ENCODE peak calls at places on chromosomes 1 and 21, in eight cellular contexts. One of them, this sample, is unnamed.

GRCh38 chr1:207804746-207805468 is 53.1 kb downstream of the CD46 start:
- DNase-seq in BE2C: no peak
- DNase-seq in HFFc6: no peak
- DNase-seq in nephron progenitor cell: no peak
- DNase-seq in type B pancreatic cell: no peak
- DNase-seq in GM10248: no peak
- DNase-seq in WTC11: no peak
- DNase-seq in CD4-positive, alpha-beta T cell: no peak
- DNase-seq in this sample: no peak

GRCh38 chr1:205983925-205984725 is 19.1 kb downstream of the RAB7B start:
- DNase-seq in BE2C: peak; percentile 61
- DNase-seq in HFFc6: peak; percentile 37
- DNase-seq in nephron progenitor cell: peak; percentile 60
- DNase-seq in type B pancreatic cell: no peak
- DNase-seq in GM10248: peak; percentile 71
- DNase-seq in WTC11: peak; percentile 77
- DNase-seq in CD4-positive, alpha-beta T cell: no peak
- DNase-seq in this sample: peak; percentile 72

GRCh38 chr1:40352126-40352525 is 21.4 kb upstream of the SMAP2 start:
- DNase-seq in BE2C: no peak
- DNase-seq in HFFc6: no peak
- DNase-seq in nephron progenitor cell: no peak
- DNase-seq in type B pancreatic cell: no peak
- DNase-seq in GM10248: peak; percentile 52
- DNase-seq in WTC11: no peak
- DNase-seq in CD4-positive, alpha-beta T cell: no peak
- DNase-seq in this sample: no peak

GRCh38 chr1:38191451-38191850 is 144.9 kb upstream of the POU3F1 start:
- DNase-seq in BE2C: no peak
- DNase-seq in HFFc6: no peak
- DNase-seq in nephron progenitor cell: no peak
- DNase-seq in type B pancreatic cell: no peak
- DNase-seq in GM10248: no peak
- DNase-seq in WTC11: no peak
- DNase-seq in CD4-positive, alpha-beta T cell: no peak
- DNase-seq in this sample: no peak

GRCh38 chr1:84122780-84123382 is 21.2 kb upstream of the PRKACB start:
- DNase-seq in BE2C: peak; percentile 53
- DNase-seq in HFFc6: peak; percentile 28
- DNase-seq in nephron progenitor cell: peak; percentile 28
- DNase-seq in type B pancreatic cell: no peak
- DNase-seq in GM10248: peak; percentile 15
- DNase-seq in WTC11: peak; percentile 25
- DNase-seq in CD4-positive, alpha-beta T cell: peak; percentile 29
- DNase-seq in this sample: peak; percentile 15

GRCh38 chr1:223761416-223761815 is 49.1 kb downstream of the CAPN2 start:
- DNase-seq in BE2C: no peak
- DNase-seq in HFFc6: no peak
- DNase-seq in nephron progenitor cell: no peak
- DNase-seq in type B pancreatic cell: no peak
- DNase-seq in GM10248: no peak
- DNase-seq in WTC11: no peak
- DNase-seq in CD4-positive, alpha-beta T cell: no peak
- DNase-seq in this sample: no peak

GRCh38 chr1:9867408-9868243 is 42.4 kb downstream of the CTNNBIP1 start:
- DNase-seq in BE2C: peak; percentile 70
- DNase-seq in HFFc6: peak; percentile 49
- DNase-seq in nephron progenitor cell: peak; percentile 89
- DNase-seq in type B pancreatic cell: peak; percentile 88
- DNase-seq in GM10248: peak; percentile 91
- DNase-seq in WTC11: peak; percentile 93
- DNase-seq in CD4-positive, alpha-beta T cell: peak; percentile 89
- DNase-seq in this sample: peak; percentile 92

GRCh38 chr1:87826639-87827345 is 498.1 kb downstream of the LMO4 start:
- DNase-seq in BE2C: peak; percentile 15
- DNase-seq in HFFc6: peak; percentile 38
- DNase-seq in nephron progenitor cell: no peak
- DNase-seq in type B pancreatic cell: no peak
- DNase-seq in GM10248: peak; percentile 38
- DNase-seq in WTC11: no peak
- DNase-seq in CD4-positive, alpha-beta T cell: no peak
- DNase-seq in this sample: peak; percentile 27

DNA sequence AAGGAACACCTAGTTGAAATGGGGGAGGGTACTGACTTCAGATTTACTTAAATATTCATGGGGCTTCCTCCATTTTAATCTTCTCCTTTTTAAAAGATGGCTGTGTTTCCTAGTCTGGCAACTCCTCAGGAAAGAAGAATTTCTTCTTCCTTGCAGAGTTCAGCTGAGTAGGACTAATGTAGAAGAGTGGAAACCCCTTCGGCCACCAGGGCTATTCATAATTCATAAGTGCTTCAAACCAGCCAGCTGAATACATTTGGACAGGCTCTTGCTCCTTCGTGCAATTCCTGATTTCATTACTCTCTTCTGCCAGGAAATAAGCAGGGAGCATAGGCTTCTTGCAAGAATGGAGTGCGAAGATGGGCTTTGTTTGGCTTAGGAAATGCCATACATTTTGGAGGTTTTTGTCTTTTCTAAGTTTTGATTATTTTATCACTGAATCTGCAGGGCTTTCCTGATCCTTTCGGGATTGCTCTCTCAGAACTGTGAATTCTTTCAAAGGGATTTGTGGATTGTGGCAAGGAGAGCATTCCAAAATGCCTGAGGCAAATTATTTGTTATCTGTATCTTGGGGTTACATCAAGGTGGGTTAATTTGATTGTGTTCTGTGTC is 179.5 kb upstream of the SGIP1 start:
- DNase-seq in BE2C: no peak
- DNase-seq in HFFc6: peak; percentile 45
- DNase-seq in nephron progenitor cell: no peak
- DNase-seq in type B pancreatic cell: no peak
- DNase-seq in GM10248: no peak
- DNase-seq in WTC11: no peak
- DNase-seq in CD4-positive, alpha-beta T cell: no peak
- DNase-seq in this sample: no peak
- TF ChIP-seq CTCF in BE2C: no peak
- TF ChIP-seq CTCF in HFFc6: peak; percentile 12
- TF ChIP-seq CTCF in nephron progenitor cell: no peak
- TF ChIP-seq CTCF in type B pancreatic cell: peak; percentile 42
- TF ChIP-seq CTCF in GM10248: no peak
- TF ChIP-seq CTCF in WTC11: no peak
- TF ChIP-seq CTCF in CD4-positive, alpha-beta T cell: no peak
- TF ChIP-seq CTCF in this sample: no peak

DNA sequence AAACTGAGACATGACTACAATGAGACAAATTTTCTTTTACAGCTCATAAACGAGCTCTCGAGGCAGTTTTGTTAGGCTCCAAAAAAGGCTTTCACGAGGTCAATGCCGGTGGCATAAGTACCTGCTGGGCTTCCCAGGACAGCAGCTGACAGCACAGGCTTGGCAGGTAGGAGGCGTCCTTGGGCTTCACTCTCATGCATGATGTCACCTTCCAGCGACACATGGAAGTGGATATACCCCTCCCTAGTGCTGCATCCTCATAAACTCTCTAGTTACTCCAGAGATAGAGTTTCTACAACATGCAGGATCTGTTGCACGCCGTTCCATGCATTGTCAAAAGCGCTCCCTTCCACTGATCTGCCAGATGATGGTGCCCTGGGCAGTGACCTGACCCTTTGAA is 112.5 kb upstream of the PAXBP1 start:
- DNase-seq in BE2C: no peak
- DNase-seq in HFFc6: no peak
- DNase-seq in nephron progenitor cell: no peak
- DNase-seq in type B pancreatic cell: no peak
- DNase-seq in GM10248: no peak
- DNase-seq in WTC11: peak; percentile 57
- DNase-seq in CD4-positive, alpha-beta T cell: no peak
- DNase-seq in this sample: no peak
- TF ChIP-seq CTCF in BE2C: no peak
- TF ChIP-seq CTCF in HFFc6: no peak
- TF ChIP-seq CTCF in nephron progenitor cell: no peak
- TF ChIP-seq CTCF in type B pancreatic cell: no peak
- TF ChIP-seq CTCF in GM10248: no peak
- TF ChIP-seq CTCF in WTC11: no peak
- TF ChIP-seq CTCF in CD4-positive, alpha-beta T cell: no peak
- TF ChIP-seq CTCF in this sample: no peak

GRCh38 chr1:46413596-46413985 is 19.5 kb downstream of the FAAH start:
- DNase-seq in BE2C: no peak
- DNase-seq in HFFc6: peak; percentile 42
- DNase-seq in nephron progenitor cell: peak; percentile 50
- DNase-seq in type B pancreatic cell: no peak
- DNase-seq in GM10248: peak; percentile 50
- DNase-seq in WTC11: peak; percentile 71
- DNase-seq in CD4-positive, alpha-beta T cell: no peak
- DNase-seq in this sample: peak; percentile 48
- TF ChIP-seq CTCF in BE2C: peak; percentile 15
- TF ChIP-seq CTCF in HFFc6: peak; percentile 73
- TF ChIP-seq CTCF in nephron progenitor cell: peak; percentile 46
- TF ChIP-seq CTCF in type B pancreatic cell: peak; percentile 59
- TF ChIP-seq CTCF in GM10248: no peak
- TF ChIP-seq CTCF in WTC11: peak; percentile 55
- TF ChIP-seq CTCF in CD4-positive, alpha-beta T cell: no peak
- TF ChIP-seq CTCF in this sample: no peak

DNA sequence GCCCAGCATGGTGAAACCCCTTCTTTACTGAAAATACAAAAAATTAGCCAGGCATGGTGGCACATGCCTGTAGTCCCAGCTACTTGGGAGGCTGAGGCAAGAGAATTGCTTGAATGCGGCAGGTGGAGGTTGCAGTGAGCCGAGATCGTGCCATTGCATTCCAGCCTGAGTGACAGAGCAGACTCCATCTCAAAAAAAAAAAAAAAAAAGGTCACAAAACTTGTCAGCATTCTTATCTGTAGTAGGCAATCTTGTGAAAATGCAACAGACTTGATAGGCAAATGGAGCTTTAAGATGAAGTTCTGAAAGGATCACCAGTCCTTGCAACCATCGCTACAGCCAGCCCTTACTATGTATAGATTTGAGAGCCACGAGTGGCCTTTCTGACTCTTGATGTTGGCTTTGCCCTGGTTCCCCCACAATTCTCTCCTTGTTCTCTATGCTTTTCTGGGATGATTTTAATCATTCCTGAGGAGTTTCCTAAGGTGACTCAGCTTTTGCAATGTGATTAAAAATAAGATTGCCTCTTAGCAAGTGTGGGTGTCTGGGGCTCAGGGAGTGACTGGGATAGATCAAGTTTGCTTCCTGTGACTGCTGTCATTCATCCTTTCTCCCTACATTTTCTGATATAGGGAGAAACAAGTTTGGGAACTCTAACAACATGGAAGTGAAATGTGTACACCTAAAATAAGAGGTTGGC is 7.1 kb upstream of the MAP1LC3C start:
- DNase-seq in BE2C: no peak
- DNase-seq in HFFc6: peak; percentile 58
- DNase-seq in nephron progenitor cell: no peak
- DNase-seq in type B pancreatic cell: no peak
- DNase-seq in GM10248: no peak
- DNase-seq in WTC11: no peak
- DNase-seq in CD4-positive, alpha-beta T cell: no peak
- DNase-seq in this sample: no peak
- TF ChIP-seq CTCF in BE2C: no peak
- TF ChIP-seq CTCF in HFFc6: no peak
- TF ChIP-seq CTCF in nephron progenitor cell: no peak
- TF ChIP-seq CTCF in type B pancreatic cell: no peak
- TF ChIP-seq CTCF in GM10248: no peak
- TF ChIP-seq CTCF in WTC11: no peak
- TF ChIP-seq CTCF in CD4-positive, alpha-beta T cell: no peak
- TF ChIP-seq CTCF in this sample: no peak